ENCODE peak calls at places on chromosomes 3 and 15, in seven cellular contexts. One of them, this sample, is unnamed.

GRCh38 chr15:56602253-56602652 is 131.1 kb downstream of the ZNF280D start:
- DNase-seq in NCI-H2171: no peak
- DNase-seq in left cardiac atrium: no peak
- DNase-seq in upper lobe of right lung: no peak
- DNase-seq in NCI-H774: no peak
- DNase-seq in NCI-H1092: no peak
- DNase-seq in thoracic aorta: no peak
- DNase-seq in this sample: no peak

GRCh38 chr3:50211930-50212329 is 6.9 kb downstream of the SLC38A3 start:
- DNase-seq in NCI-H2171: no peak
- DNase-seq in left cardiac atrium: no peak
- DNase-seq in upper lobe of right lung: no peak
- DNase-seq in NCI-H774: no peak
- DNase-seq in NCI-H1092: no peak
- DNase-seq in thoracic aorta: no peak
- DNase-seq in this sample: no peak

GRCh38 chr3:137770066-137770805 is 6.1 kb downstream of the SOX14 start:
- DNase-seq in NCI-H2171: no peak
- DNase-seq in left cardiac atrium: no peak
- DNase-seq in upper lobe of right lung: no peak
- DNase-seq in NCI-H774: no peak
- DNase-seq in NCI-H1092: no peak
- DNase-seq in thoracic aorta: no peak
- DNase-seq in this sample: no peak

GRCh38 chr15:38894260-38894948 is 329.8 kb upstream of the RASGRP1 start:
- DNase-seq in NCI-H2171: no peak
- DNase-seq in left cardiac atrium: no peak
- DNase-seq in upper lobe of right lung: no peak
- DNase-seq in NCI-H774: no peak
- DNase-seq in NCI-H1092: no peak
- DNase-seq in thoracic aorta: no peak
- DNase-seq in this sample: no peak

GRCh38 chr3:35392187-35392586 is 247.1 kb upstream of the ARPP21 start:
- DNase-seq in NCI-H2171: no peak
- DNase-seq in left cardiac atrium: no peak
- DNase-seq in upper lobe of right lung: no peak
- DNase-seq in NCI-H774: no peak
- DNase-seq in NCI-H1092: no peak
- DNase-seq in thoracic aorta: no peak
- DNase-seq in this sample: no peak

GRCh38 chr3:4862973-4863372 is 116.3 kb upstream of the BHLHE40 start:
- DNase-seq in NCI-H2171: no peak
- DNase-seq in left cardiac atrium: no peak
- DNase-seq in upper lobe of right lung: no peak
- DNase-seq in NCI-H774: no peak
- DNase-seq in NCI-H1092: no peak
- DNase-seq in thoracic aorta: no peak
- DNase-seq in this sample: no peak

GRCh38 chr3:181418249-181418648 is 293.5 kb upstream of the SOX2 start:
- DNase-seq in NCI-H2171: no peak
- DNase-seq in left cardiac atrium: no peak
- DNase-seq in upper lobe of right lung: no peak
- DNase-seq in NCI-H774: no peak
- DNase-seq in NCI-H1092: no peak
- DNase-seq in thoracic aorta: no peak
- DNase-seq in this sample: no peak

GRCh38 chr15:90598053-90598577 is 68.4 kb downstream of the CRTC3 start:
- DNase-seq in NCI-H2171: no peak
- DNase-seq in left cardiac atrium: peak; percentile 64
- DNase-seq in upper lobe of right lung: peak; percentile 70
- DNase-seq in NCI-H774: no peak
- DNase-seq in NCI-H1092: no peak
- DNase-seq in thoracic aorta: no peak
- DNase-seq in this sample: peak; percentile 74

GRCh38 chr3:51621091-51621892 is 49.8 kb upstream of the TEX264 start:
- DNase-seq in NCI-H2171: no peak
- DNase-seq in left cardiac atrium: no peak
- DNase-seq in upper lobe of right lung: no peak
- DNase-seq in NCI-H774: no peak
- DNase-seq in NCI-H1092: no peak
- DNase-seq in thoracic aorta: no peak
- DNase-seq in this sample: no peak

GRCh38 chr3:58596828-58597518 is 19.8 kb upstream of the FAM107A start:
- DNase-seq in NCI-H2171: no peak
- DNase-seq in left cardiac atrium: no peak
- DNase-seq in upper lobe of right lung: no peak
- DNase-seq in NCI-H774: no peak
- DNase-seq in NCI-H1092: no peak
- DNase-seq in thoracic aorta: no peak
- DNase-seq in this sample: no peak

GRCh38 chr15:48856947-48857346 is 21.0 kb upstream of the EID1 start:
- DNase-seq in NCI-H2171: no peak
- DNase-seq in left cardiac atrium: no peak
- DNase-seq in upper lobe of right lung: no peak
- DNase-seq in NCI-H774: no peak
- DNase-seq in NCI-H1092: no peak
- DNase-seq in thoracic aorta: no peak
- DNase-seq in this sample: no peak

GRCh38 chr3:11522398-11522715 is 121.4 kb downstream of the VGLL4 start:
- DNase-seq in NCI-H2171: no peak
- DNase-seq in left cardiac atrium: no peak
- DNase-seq in upper lobe of right lung: no peak
- DNase-seq in NCI-H774: no peak
- DNase-seq in NCI-H1092: no peak
- DNase-seq in thoracic aorta: no peak
- DNase-seq in this sample: peak; percentile 33

GRCh38 chr15:80161473-80162016 is 8.7 kb downstream of the FAH start:
- DNase-seq in NCI-H2171: no peak
- DNase-seq in left cardiac atrium: no peak
- DNase-seq in upper lobe of right lung: no peak
- DNase-seq in NCI-H774: no peak
- DNase-seq in NCI-H1092: no peak
- DNase-seq in thoracic aorta: no peak
- DNase-seq in this sample: peak; percentile 48

This sample was measured in sigmoid colon.